ENCODE peak calls at places on chromosomes 2 and 18, in nine cellular contexts. E is CD8-positive, alpha-beta memory T cell; W is ovary; I is CD8-positive, alpha-beta T cell; L is effector memory CD4-positive, alpha-beta T cell; A is upper lobe of right lung; P is suprapubic skin; O is lower lobe of right lung; Y is A673. V is an unnamed sample.

GRCh38 chr18:51757525-51757924 is 560.0 kb upstream of the MEX3C start:
- DNase-seq in Y (no peak), A (no peak), E (no peak), I (no peak), W (no peak), L (no peak), O (no peak), P (no peak), V (no peak)

GRCh38 chr2:165239230-165239629 is at the start of gene SCN2A:
- DNase-seq in O (no peak), P (no peak), L (no peak), I (no peak), W (no peak), Y (peak; percentile 76), A (no peak), E (no peak), V (no peak)

GRCh38 chr2:25473758-25474335 is 132.1 kb upstream of the DNMT3A start:
- DNase-seq in Y (peak; percentile 91), A (no peak), O (peak; percentile 49), P (no peak), I (no peak), L (no peak), W (peak; percentile 72), E (no peak), V (no peak)

GRCh38 chr2:24489942-24490673 is 946 bp upstream of the NCOA1 start:
- DNase-seq in L (no peak), P (no peak), Y (peak; percentile 90), W (peak; percentile 31), O (no peak), E (no peak), I (no peak), A (no peak), V (no peak)

GRCh38 chr2:86186431-86186830 is 8.8 kb downstream of the IMMT start:
- DNase-seq in Y (peak; percentile 21), I (no peak), E (no peak), O (no peak), P (no peak), W (no peak), L (no peak), A (no peak), V (no peak)

GRCh38 chr2:64888591-64889309 is 100.4 kb upstream of the SLC1A4 start:
- DNase-seq in L (no peak), Y (peak; percentile 31), A (no peak), E (no peak), W (no peak), O (no peak), P (no peak), I (no peak), V (no peak)

GRCh38 chr2:39409697-39410389 is 27.2 kb downstream of the MAP4K3 start:
- DNase-seq in I (no peak), A (no peak), L (no peak), E (no peak), P (no peak), Y (no peak), W (no peak), O (no peak), V (no peak)

GRCh38 chr18:38981382-38981781 is 1415.8 kb upstream of the CELF4 start:
- DNase-seq in E (no peak), W (no peak), O (no peak), P (no peak), L (no peak), A (no peak), I (no peak), Y (no peak), V (no peak)

GRCh38 chr2:242032780-242033656 is 163.5 kb downstream of the RTP5 start:
- DNase-seq in A (peak; percentile 41), P (no peak), E (no peak), O (no peak), L (no peak), I (no peak), Y (no peak), W (no peak), V (no peak)

GRCh38 chr2:98379311-98380202 is 33.3 kb downstream of the CNGA3 start:
- DNase-seq in Y (no peak), W (no peak), O (no peak), A (no peak), I (no peak), L (no peak), P (no peak), E (no peak), V (no peak)

GRCh38 chr2:66561645-66562336 is 126.9 kb downstream of the MEIS1 start:
- DNase-seq in Y (peak; percentile 51), O (no peak), W (no peak), A (no peak), P (no peak), I (no peak), E (no peak), L (no peak), V (no peak)

DNA sequence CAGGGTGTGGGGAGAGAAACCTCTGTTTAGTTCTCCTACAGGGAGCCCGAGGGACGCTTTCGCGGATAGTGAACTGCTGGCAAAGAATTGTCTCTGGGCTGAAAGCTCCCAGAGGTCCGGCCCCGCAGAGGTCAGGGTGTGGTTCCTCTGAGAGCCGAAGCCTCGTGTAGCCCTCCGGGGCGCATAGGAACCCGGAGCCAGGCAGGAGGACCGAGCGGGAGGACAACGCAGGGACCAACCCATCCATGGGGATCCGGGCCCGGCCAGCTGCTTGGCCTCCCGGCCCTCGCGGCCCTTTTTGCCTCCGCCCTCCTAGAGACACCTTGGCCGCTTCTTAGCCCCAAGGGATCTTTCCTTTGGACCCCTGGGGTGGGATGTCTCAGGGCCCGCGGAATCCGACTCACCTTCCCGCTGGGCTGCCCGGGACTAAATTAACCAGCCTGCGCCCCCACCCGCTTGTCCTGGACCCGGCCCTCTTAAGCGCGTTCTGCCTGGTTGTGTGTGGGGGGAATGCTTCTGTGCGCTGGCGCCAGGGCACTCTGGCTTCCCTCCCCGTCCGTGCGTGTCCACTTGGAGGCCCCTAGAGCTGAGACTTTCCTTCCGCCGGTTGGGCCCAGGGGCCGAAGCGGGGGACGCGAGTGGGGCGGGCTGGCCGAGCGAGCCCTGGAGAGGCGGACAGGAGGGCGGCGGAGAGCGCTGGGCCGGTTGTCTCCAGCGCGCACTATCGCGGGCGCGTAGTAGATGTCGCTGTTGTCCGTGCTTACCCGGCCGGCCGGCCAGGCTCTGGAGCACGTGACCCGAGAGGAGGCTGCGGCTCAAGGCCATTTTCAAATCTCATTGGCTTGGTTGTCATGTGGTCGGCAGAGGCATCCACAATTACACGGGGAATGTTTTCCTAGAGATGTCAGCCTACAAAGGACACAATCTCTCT is at the start of gene HOXD10:
- DNase-seq in W (peak; percentile 62), A (no peak), I (no peak), L (no peak), E (no peak), O (no peak), P (no peak), Y (peak; percentile 89), V (no peak)
- H3K9me3 ChIP-seq in W (no peaks in the 10 kb centered on the region), A (no peaks in the 10 kb centered on the region), I (no peaks in the 10 kb centered on the region), L (no peaks in the 10 kb centered on the region), E (no peaks in the 10 kb centered on the region), O (no peaks in the 10 kb centered on the region), P (no peaks in the 10 kb centered on the region), Y (no peaks in the 10 kb centered on the region), V (no peaks in the 10 kb centered on the region)

DNA sequence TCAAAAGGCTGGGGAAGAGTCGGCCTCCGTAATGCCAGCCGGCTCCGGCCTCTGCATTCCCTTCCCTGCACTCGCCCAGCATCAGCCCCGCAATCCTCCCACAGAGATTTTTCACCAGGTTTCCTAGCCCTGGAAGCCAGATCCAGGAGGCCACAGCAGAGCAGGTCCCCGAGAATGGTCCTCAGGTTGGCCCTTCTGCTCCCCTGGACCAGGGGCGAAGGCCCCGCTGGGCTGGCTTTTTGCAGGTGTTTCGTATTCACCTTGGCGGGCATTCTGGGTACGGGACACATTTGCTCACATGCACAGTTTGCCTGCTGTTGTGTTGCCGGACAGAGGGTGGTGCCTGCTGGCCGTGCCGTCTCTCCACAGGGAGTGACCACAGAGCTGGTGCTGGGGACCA is 309.5 kb downstream of the NDUFA10 start:
- DNase-seq in Y (no peak), I (no peak), W (no peak), O (peak; percentile 28), A (peak; percentile 48), L (no peak), E (no peak), P (no peak), V (no peak)
- H3K9me3 ChIP-seq in Y (no peaks in the 10 kb centered on the region), I (no peaks in the 10 kb centered on the region), W (no peaks in the 10 kb centered on the region), O (peaks cover 9% of the 10 kb centered on the region), A (no peaks in the 10 kb centered on the region), L (no peaks in the 10 kb centered on the region), E (peaks cover 10% of the 10 kb centered on the region), P (no peaks in the 10 kb centered on the region), V (no peaks in the 10 kb centered on the region)

GRCh38 chr18:70641156-70641775 is 352.4 kb downstream of the SOCS6 start:
- DNase-seq in O (no peak), I (no peak), W (no peak), E (no peak), A (no peak), L (no peak), P (no peak), Y (no peak), V (no peak)
- H3K9me3 ChIP-seq in O (no peaks in the 10 kb centered on the region), I (no peaks in the 10 kb centered on the region), W (no peaks in the 10 kb centered on the region), E (no peaks in the 10 kb centered on the region), A (no peaks in the 10 kb centered on the region), L (no peaks in the 10 kb centered on the region), P (no peaks in the 10 kb centered on the region), Y (peaks cover 6% of the 10 kb centered on the region), V (no peaks in the 10 kb centered on the region)

DNA sequence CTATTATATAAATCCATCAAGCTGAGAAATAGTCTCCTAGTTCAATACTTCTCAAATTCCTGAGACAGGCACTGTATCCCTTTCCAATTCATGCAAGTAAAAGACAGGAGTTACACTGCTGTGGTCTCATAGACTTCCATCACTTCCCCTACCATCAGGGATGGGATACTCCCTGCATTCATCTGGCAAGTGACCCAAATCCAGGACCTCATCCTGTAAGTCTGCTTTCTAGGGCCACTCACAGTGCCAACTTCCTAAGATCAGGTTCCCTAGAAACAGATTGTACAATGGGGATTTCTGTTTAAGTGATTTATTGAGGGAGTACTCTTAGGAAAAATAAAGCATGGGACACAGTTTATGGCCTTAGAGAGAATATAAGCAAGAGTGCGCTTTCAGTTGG is 424.0 kb upstream of the CDH7 start:
- DNase-seq in W (no peak), A (no peak), O (no peak), I (no peak), Y (no peak), P (no peak), E (no peak), L (no peak), V (no peak)
- H3K9me3 ChIP-seq in W (no peaks in the 10 kb centered on the region), A (no peaks in the 10 kb centered on the region), O (no peaks in the 10 kb centered on the region), I (no peaks in the 10 kb centered on the region), Y (no peaks in the 10 kb centered on the region), P (no peaks in the 10 kb centered on the region), E (peaks cover 5% of the 10 kb centered on the region), L (no peaks in the 10 kb centered on the region), V (no peaks in the 10 kb centered on the region)

DNA sequence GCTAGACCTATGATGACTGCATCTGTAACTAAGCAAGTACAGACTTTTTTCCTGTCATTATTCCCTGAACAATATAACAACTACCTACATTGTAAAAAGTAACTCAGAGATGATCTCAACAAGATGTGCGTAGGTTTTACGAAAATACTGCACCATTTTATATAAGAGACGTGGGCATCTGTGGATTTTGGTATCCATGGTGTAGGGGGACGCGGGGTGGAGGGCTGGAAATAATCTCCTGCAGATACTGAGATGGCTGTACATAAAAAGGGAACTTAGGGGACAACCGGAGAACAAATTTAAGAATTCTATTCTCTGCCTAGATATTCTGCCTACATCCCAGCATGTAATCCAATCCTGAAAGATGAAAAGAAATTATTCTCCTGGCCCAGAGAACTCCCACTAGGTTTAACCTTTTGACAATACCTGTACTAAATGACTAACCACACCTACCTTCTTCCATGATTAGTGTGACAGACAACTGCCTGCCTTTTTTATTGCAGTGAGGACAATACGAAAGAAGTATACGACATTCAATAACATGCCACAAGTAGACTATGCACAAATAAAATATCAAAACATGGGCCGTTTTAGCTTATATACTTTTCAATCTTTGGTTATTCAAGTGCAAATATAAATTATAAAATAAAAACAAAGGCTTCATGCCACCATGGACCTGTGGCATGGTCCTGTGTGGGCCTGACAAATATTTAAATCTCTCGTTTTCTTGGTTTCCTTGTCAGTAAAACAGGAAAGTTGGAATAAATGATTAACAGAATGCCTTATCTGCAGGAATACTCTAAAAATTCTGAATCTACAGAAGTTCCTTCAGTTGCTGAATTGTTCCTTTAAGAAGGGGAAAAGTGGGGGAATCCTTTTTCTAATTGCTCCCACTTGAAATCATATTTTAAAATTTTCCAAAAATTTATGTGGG is 46.3 kb downstream of the RTN4 start:
- DNase-seq in Y (no peak), A (no peak), E (no peak), I (no peak), L (no peak), W (no peak), O (no peak), P (no peak), V (no peak)
- H3K9me3 ChIP-seq in Y (no peaks in the 10 kb centered on the region), A (no peaks in the 10 kb centered on the region), E (no peaks in the 10 kb centered on the region), I (no peaks in the 10 kb centered on the region), L (no peaks in the 10 kb centered on the region), W (no peaks in the 10 kb centered on the region), O (no peaks in the 10 kb centered on the region), P (no peaks in the 10 kb centered on the region), V (no peaks in the 10 kb centered on the region)

V was measured in T-helper 17 cell.